ENCODE peak calls at places on chromosome 18, in ten cellular contexts. D is M059J, K is mucosa of descending colon, L is psoas muscle, I is AG20443, R is EL, V is substantia nigra, Q is GM23338, U is AG09319, O is thoracic aorta. A is an unnamed sample.

GRCh38 chr18:76805221-76805620 is 17.1 kb upstream of the ZNF236 start:
- DNase-seq in L (no peak), O (no peak), I (peak; percentile 40), K (no peak), Q (no peak), D (peak; percentile 18), R (peak; percentile 30), U (no peak), V (no peak), A (no peak)

GRCh38 chr18:46720092-46720491 is 36.8 kb downstream of the ST8SIA5 start:
- DNase-seq in L (no peak), K (no peak), R (no peak), V (no peak), I (no peak), U (no peak), O (no peak), Q (no peak), D (no peak), A (no peak)

GRCh38 chr18:5455644-5456043 is 88.2 kb downstream of the EPB41L3 start:
- DNase-seq in O (no peak), I (peak; percentile 20), L (no peak), V (no peak), D (peak; percentile 30), U (no peak), K (no peak), Q (no peak), R (no peak), A (no peak)

GRCh38 chr18:72868666-72869661 is 1.2 kb upstream of the NETO1 start:
- DNase-seq in R (no peak), Q (peak; percentile 50), K (no peak), I (peak; percentile 20), U (no peak), D (no peak), O (no peak), L (no peak), V (no peak), A (no peak)

GRCh38 chr18:23871410-23871809 is 143.1 kb upstream of the TTC39C start:
- DNase-seq in R (no peak), U (no peak), O (no peak), D (peak; percentile 63), Q (peak; percentile 13), V (no peak), L (no peak), K (peak; percentile 68), I (no peak), A (peak; percentile 49)

GRCh38 chr18:63762518-63762917 is 12.7 kb upstream of the SERPINB7 start:
- DNase-seq in U (peak; percentile 23), V (no peak), O (no peak), R (peak; percentile 87), K (no peak), I (peak; percentile 74), D (peak; percentile 87), Q (no peak), L (no peak), A (peak; percentile 77)

GRCh38 chr18:28043631-28044030 is 133.3 kb downstream of the CDH2 start:
- DNase-seq in Q (no peak), O (no peak), K (no peak), V (no peak), D (no peak), L (no peak), I (no peak), R (no peak), U (no peak), A (no peak)

GRCh38 chr18:44884446-44884845 is 203.8 kb downstream of the SETBP1 start:
- DNase-seq in D (peak; percentile 51), V (no peak), U (no peak), K (no peak), O (no peak), R (peak; percentile 12), Q (no peak), I (peak; percentile 55), L (no peak), A (no peak)

GRCh38 chr18:34122724-34123334 is 101.9 kb downstream of the NOL4 start:
- DNase-seq in U (peak; percentile 1), R (peak; percentile 18), Q (peak; percentile 85), K (no peak), V (peak; percentile 5), L (no peak), I (peak; percentile 45), O (no peak), D (peak; percentile 24), A (peak; percentile 4)

GRCh38 chr18:33578371-33579146 is 540 bp downstream of the ASXL3 start:
- DNase-seq in O (no peak), K (peak; percentile 65), R (no peak), I (peak; percentile 27), U (no peak), L (peak; percentile 57), D (no peak), V (peak; percentile 61), Q (peak; percentile 47), A (no peak)

GRCh38 chr18:51537487-51537886 is 340.0 kb upstream of the MEX3C start:
- DNase-seq in U (no peak), I (no peak), V (peak; percentile 61), D (peak; percentile 1), L (no peak), Q (peak; percentile 74), K (no peak), O (no peak), R (no peak), A (peak; percentile 43)

GRCh38 chr18:9422816-9423519 is 52.3 kb upstream of the RALBP1 start:
- DNase-seq in I (no peak), L (no peak), K (peak; percentile 35), Q (no peak), V (no peak), O (no peak), R (no peak), U (no peak), D (no peak), A (no peak)

GRCh38 chr18:35939166-35939565 is 33.3 kb upstream of the RMP24 start:
- DNase-seq in V (no peak), I (no peak), O (no peak), U (no peak), L (no peak), D (no peak), K (no peak), Q (peak; percentile 83), R (no peak), A (no peak)

GRCh38 chr18:52869942-52870907 is 530.2 kb downstream of the DCC start:
- DNase-seq in K (no peak), R (no peak), I (no peak), D (no peak), O (no peak), U (no peak), Q (peak; percentile 62), L (no peak), V (no peak), A (no peak)

GRCh38 chr18:45588284-45588683 is 27.0 kb upstream of the SLC14A2 start:
- DNase-seq in K (no peak), I (no peak), R (peak; percentile 81), L (no peak), U (no peak), D (peak; percentile 85), Q (no peak), O (no peak), V (no peak), A (no peak)

GRCh38 chr18:377088-377487 is 109.2 kb upstream of the THOC1 start:
- DNase-seq in O (no peak), U (no peak), Q (peak; percentile 47), R (no peak), D (no peak), I (no peak), L (no peak), K (no peak), V (no peak), A (no peak)

A was measured in NCI-H226.